ENCODE peak calls at places on chromosomes 13 and 19, in six cellular contexts. U is heart right ventricle, C is cardiac muscle cell, L is nephron progenitor cell, H is pancreas, O is neural crest cell. D is an unnamed sample.

GRCh38 chr13:100636441-100636840 is 38.2 kb downstream of the TMTC4 start:
- DNase-seq in U (no peak), C (no peak), L (no peak), H (no peak), O (no peak), D (no peak)

GRCh38 chr19:46420056-46420455 is 6.7 kb upstream of the CCDC8 start:
- DNase-seq in U (no peak), C (no peak), L (no peak), H (peak), O (no peak), D (no peak)

GRCh38 chr19:45515807-45516401 is 8.6 kb downstream of the VASP start:
- DNase-seq in U (no peak), C (no peak), L (no peak), H (no peak), O (no peak), D (no peak)

GRCh38 chr13:30312859-30313258 is 5.5 kb upstream of the KATNAL1 start:
- DNase-seq in U (no peak), C (no peak), L (no peak), H (no peak), O (no peak), D (no peak)

GRCh38 chr19:13208131-13208963 is 58.1 kb downstream of the IER2 start:
- DNase-seq in U (peak), C (no peak), L (peak), H (no peak), O (peak), D (no peak)

GRCh38 chr19:50896591-50897190 is 14.5 kb downstream of the KLK4 start:
- DNase-seq in U (no peak), C (no peak), L (no peak), H (peak), O (no peak), D (no peak)

GRCh38 chr13:67299072-67299635 is 69.0 kb upstream of the PCDH9 start:
- DNase-seq in U (no peak), C (no peak), L (no peak), H (no peak), O (no peak), D (no peak)

GRCh38 chr19:23391239-23391638 is 4.0 kb downstream of the ZNF91 start:
- DNase-seq in U (no peak), C (no peak), L (no peak), H (no peak), O (no peak), D (no peak)

GRCh38 chr13:106133025-106133424 is 402.4 kb downstream of the EFNB2 start:
- DNase-seq in U (no peak), C (no peak), L (no peak), H (no peak), O (no peak), D (no peak)

GRCh38 chr13:26112843-26113242 is 61.0 kb upstream of the SHISA2 start:
- DNase-seq in U (no peak), C (no peak), L (no peak), H (no peak), O (no peak), D (no peak)
- TF ChIP-seq CTCF in U (no peak), C (peak), L (peak), H (no peak), O (peak), D (no peak)

DNA sequence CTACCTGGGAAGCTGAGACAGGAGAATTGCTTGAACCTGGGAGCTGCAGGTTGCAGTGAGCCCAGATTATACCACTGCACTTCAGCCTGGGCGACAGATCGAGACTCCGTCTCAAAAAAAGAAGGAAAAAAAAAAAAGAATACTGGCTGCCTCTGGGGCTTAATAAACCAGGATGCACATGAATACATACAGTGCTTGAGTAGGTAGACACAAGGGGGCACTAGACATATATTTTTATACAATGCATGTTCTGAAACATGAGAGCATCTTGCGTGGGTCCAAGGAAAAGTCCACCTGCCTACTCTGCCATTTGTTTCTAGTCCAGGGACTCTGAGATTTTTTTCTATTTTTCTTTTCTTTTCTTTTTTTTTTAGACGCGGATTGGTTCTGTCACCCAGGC is 31.2 kb downstream of the KEAP1 start:
- DNase-seq in U (no peak), C (peak), L (no peak), H (no peak), O (no peak), D (no peak)
- TF ChIP-seq CTCF in U (peak), C (peak), L (peak), H (no peak), O (peak), D (no peak)

GRCh38 chr19:48636859-48637448 is at the start of gene DBP:
- DNase-seq in U (peak), C (peak), L (peak), H (peak), O (no peak), D (no peak)

GRCh38 chr19:48639483-48640375 is 2.5 kb upstream of the DBP start:
- DNase-seq in U (peak), C (no peak), L (no peak), H (no peak), O (no peak), D (no peak)

GRCh38 chr19:48638831-48639381 is 1.7 kb upstream of the DBP start:
- DNase-seq in U (peak), C (no peak), L (peak), H (peak), O (no peak), D (no peak)

GRCh38 chr19:48637449-48637947 is 319 bp upstream of the DBP start:
- DNase-seq in U (peak), C (peak), L (peak), H (peak), O (peak), D (peak)

GRCh38 chr19:48637948-48638830 is 1.0 kb upstream of the DBP start:
- DNase-seq in U (peak), C (peak), L (peak), H (peak), O (peak), D (peak)
- TF ChIP-seq CTCF in U (peak), C (peak), L (no peak), H (no peak), O (no peak), D (no peak)

DNA sequence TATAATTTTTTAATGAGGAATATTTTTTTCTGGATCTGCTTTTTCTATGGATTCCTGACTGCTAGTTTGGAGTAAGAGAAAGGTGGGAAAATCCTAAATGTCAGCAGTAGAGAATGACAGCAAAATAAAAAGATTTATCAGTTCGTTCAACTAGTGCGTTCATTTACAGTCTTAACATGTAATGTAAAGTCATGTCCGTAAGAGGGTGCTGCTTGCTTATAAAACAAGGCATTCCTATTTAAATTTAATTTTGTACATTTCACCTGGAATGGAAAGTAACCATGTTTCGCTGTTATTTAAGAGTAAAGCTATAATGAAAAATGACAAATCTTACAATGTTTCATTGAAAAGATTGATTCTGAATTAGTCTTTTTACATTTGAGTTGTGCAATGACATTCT is 76.6 kb downstream of the ZMYM2 start:
- DNase-seq in U (no peak), C (no peak), L (no peak), H (no peak), O (no peak), D (no peak)
- TF ChIP-seq CTCF in U (peak), C (peak), L (no peak), H (no peak), O (peak), D (no peak)

GRCh38 chr13:103873725-103874124 is 807.5 kb upstream of the SLC10A2 start:
- DNase-seq in U (no peak), C (no peak), L (no peak), H (no peak), O (no peak), D (no peak)

GRCh38 chr13:103878891-103879605 is 812.8 kb upstream of the SLC10A2 start:
- DNase-seq in U (no peak), C (no peak), L (no peak), H (no peak), O (no peak), D (no peak)

DNA sequence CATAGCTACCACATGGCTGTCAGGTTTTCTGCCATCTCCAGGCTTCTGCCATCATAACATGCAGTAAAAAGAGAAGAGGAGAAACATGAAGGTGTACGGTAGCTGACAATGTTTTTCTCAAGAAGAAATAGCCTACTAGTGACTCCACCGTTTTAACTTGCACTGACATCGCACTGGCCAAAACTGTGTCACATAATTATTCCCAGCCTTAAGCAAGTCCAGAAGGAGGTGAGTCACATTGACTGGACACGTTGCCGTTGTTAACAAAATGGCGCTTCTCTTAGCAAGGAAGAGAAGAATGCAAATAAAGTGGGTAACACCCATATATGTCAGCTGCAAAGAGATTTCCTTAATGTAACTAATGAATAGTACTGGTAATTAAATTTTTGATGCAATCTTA is 810.4 kb upstream of the SLC10A2 start:
- DNase-seq in U (no peak), C (no peak), L (no peak), H (no peak), O (no peak), D (no peak)
- TF ChIP-seq CTCF in U (no peak), C (no peak), L (no peak), H (no peak), O (no peak), D (no peak)